ENCODE peak calls at places on chromosomes 13 and 19, in five cellular contexts. N, D, O, X and F are unnamed samples.

GRCh38 chr19:18023596-18024212 is 15.7 kb downstream of the ARRDC2 start:
- DNase-seq in D (no peak), O (no peak), X (peak), N (no peak), F (peak)

GRCh38 chr19:44951179-44952159 is 3.7 kb upstream of the CLPTM1 start:
- DNase-seq in O (peak), D (peak), X (peak), N (peak), F (peak)

GRCh38 chr13:109941221-109941620 is 154.8 kb upstream of the IRS2 start:
- DNase-seq in N (no peak), X (no peak), O (no peak), D (no peak), F (no peak)

GRCh38 chr19:31946491-31946890 is 398.9 kb upstream of the ZNF507 start:
- DNase-seq in X (no peak), N (no peak), D (no peak), O (no peak), F (no peak)

GRCh38 chr19:660793-661426 is 2.1 kb downstream of the RNF126 start:
- DNase-seq in O (no peak), D (no peak), N (no peak), X (no peak), F (no peak)

GRCh38 chr13:52851153-52851962 is 2.9 kb upstream of the PCDH8 start:
- DNase-seq in D (no peak), O (no peak), N (peak), X (no peak), F (peak)

GRCh38 chr19:12974301-12975220 is 5.2 kb downstream of the DAND5 start:
- DNase-seq in N (no peak), X (no peak), D (no peak), O (no peak), F (no peak)

GRCh38 chr19:13366529-13367143 is 139.6 kb downstream of the CACNA1A start:
- DNase-seq in N (peak), X (no peak), O (no peak), D (no peak), F (no peak)

GRCh38 chr19:16325671-16326400 is 1.2 kb downstream of the KLF2 start:
- DNase-seq in D (no peak), N (no peak), X (peak), O (no peak), F (peak)

GRCh38 chr13:50222569-50223332 is 207.5 kb downstream of the KCNRG start:
- DNase-seq in N (no peak), X (no peak), O (no peak), D (no peak), F (peak)

GRCh38 chr19:45475537-45476348 is 7.9 kb downstream of the FOSB start:
- DNase-seq in D (no peak), X (no peak), N (no peak), O (no peak), F (no peak)

GRCh38 chr19:49324801-49325491 is at the start of gene SLC6A16:
- DNase-seq in D (no peak), N (no peak), X (no peak), O (no peak), F (no peak)

GRCh38 chr13:55437162-55437561 is 1703.6 kb upstream of the PRR20A start:
- DNase-seq in D (no peak), N (peak), O (no peak), X (no peak), F (no peak)

GRCh38 chr19:22784051-22784450 is at the start of gene ZNF99:
- DNase-seq in O (no peak), X (no peak), D (no peak), N (peak), F (no peak)

GRCh38 chr19:39833160-39833463 is 850 bp downstream of the DYRK1B start:
- DNase-seq in D (no peak), N (no peak), X (no peak), O (no peak), F (no peak)

GRCh38 chr13:19345158-19345557 is 163.5 kb upstream of the TUBA3C start:
- DNase-seq in D (no peak), X (no peak), N (no peak), O (no peak), F (no peak)

GRCh38 chr19:18304194-18304495 is 18.7 kb downstream of the LSM4 start:
- DNase-seq in O (no peak), N (no peak), D (no peak), X (no peak), F (no peak)